ENCODE peak calls at places on chromosomes 13 and 19, in eight cellular contexts. One of them, this sample, is unnamed.

GRCh38 chr13:85503797-85504196 is 295.4 kb downstream of the SLITRK6 start:
- DNase-seq in lower lobe of right lung: no peak
- DNase-seq in GM23248: no peak
- DNase-seq in Panc1: no peak
- DNase-seq in upper lobe of right lung: no peak
- DNase-seq in effector memory CD4-positive, alpha-beta T cell: no peak
- DNase-seq in heart right ventricle: no peak
- DNase-seq in RWPE2: no peak
- DNase-seq in this sample: peak; percentile 47

GRCh38 chr19:44303976-44304568 is 753 bp downstream of the ZNF235 start:
- DNase-seq in lower lobe of right lung: no peak
- DNase-seq in GM23248: peak; percentile 77
- DNase-seq in Panc1: no peak
- DNase-seq in upper lobe of right lung: no peak
- DNase-seq in effector memory CD4-positive, alpha-beta T cell: no peak
- DNase-seq in heart right ventricle: no peak
- DNase-seq in RWPE2: no peak
- DNase-seq in this sample: peak; percentile 18

GRCh38 chr13:23949200-23949599 is 51.9 kb upstream of the C1QTNF9B start:
- DNase-seq in lower lobe of right lung: no peak
- DNase-seq in GM23248: no peak
- DNase-seq in Panc1: no peak
- DNase-seq in upper lobe of right lung: no peak
- DNase-seq in effector memory CD4-positive, alpha-beta T cell: no peak
- DNase-seq in heart right ventricle: no peak
- DNase-seq in RWPE2: no peak
- DNase-seq in this sample: no peak

GRCh38 chr13:32883501-32883900 is 132.7 kb upstream of the KL start:
- DNase-seq in lower lobe of right lung: no peak
- DNase-seq in GM23248: peak; percentile 57
- DNase-seq in Panc1: no peak
- DNase-seq in upper lobe of right lung: no peak
- DNase-seq in effector memory CD4-positive, alpha-beta T cell: no peak
- DNase-seq in heart right ventricle: no peak
- DNase-seq in RWPE2: no peak
- DNase-seq in this sample: no peak

GRCh38 chr19:8575467-8575997 is 1.7 kb downstream of the MYO1F start:
- DNase-seq in lower lobe of right lung: no peak
- DNase-seq in GM23248: peak; percentile 65
- DNase-seq in Panc1: no peak
- DNase-seq in upper lobe of right lung: no peak
- DNase-seq in effector memory CD4-positive, alpha-beta T cell: peak; percentile 48
- DNase-seq in heart right ventricle: no peak
- DNase-seq in RWPE2: no peak
- DNase-seq in this sample: peak; percentile 12

GRCh38 chr13:22271963-22272362 is 601.1 kb downstream of the FGF9 start:
- DNase-seq in lower lobe of right lung: no peak
- DNase-seq in GM23248: no peak
- DNase-seq in Panc1: no peak
- DNase-seq in upper lobe of right lung: no peak
- DNase-seq in effector memory CD4-positive, alpha-beta T cell: no peak
- DNase-seq in heart right ventricle: no peak
- DNase-seq in RWPE2: no peak
- DNase-seq in this sample: no peak

GRCh38 chr19:23507441-23507840 is 112.2 kb upstream of the ZNF91 start:
- DNase-seq in lower lobe of right lung: no peak
- DNase-seq in GM23248: no peak
- DNase-seq in Panc1: no peak
- DNase-seq in upper lobe of right lung: no peak
- DNase-seq in effector memory CD4-positive, alpha-beta T cell: no peak
- DNase-seq in heart right ventricle: no peak
- DNase-seq in RWPE2: no peak
- DNase-seq in this sample: no peak

GRCh38 chr19:41998246-41999020 is 4.4 kb upstream of the ATP1A3 start:
- DNase-seq in lower lobe of right lung: no peak
- DNase-seq in GM23248: peak; percentile 86
- DNase-seq in Panc1: no peak
- DNase-seq in upper lobe of right lung: no peak
- DNase-seq in effector memory CD4-positive, alpha-beta T cell: no peak
- DNase-seq in heart right ventricle: no peak
- DNase-seq in RWPE2: no peak
- DNase-seq in this sample: peak; percentile 10

GRCh38 chr13:24865158-24865557 is 101.2 kb downstream of the RNF17 start:
- DNase-seq in lower lobe of right lung: no peak
- DNase-seq in GM23248: peak; percentile 48
- DNase-seq in Panc1: no peak
- DNase-seq in upper lobe of right lung: no peak
- DNase-seq in effector memory CD4-positive, alpha-beta T cell: no peak
- DNase-seq in heart right ventricle: no peak
- DNase-seq in RWPE2: no peak
- DNase-seq in this sample: peak; percentile 21

GRCh38 chr13:75330770-75331169 is 151.2 kb downstream of the TBC1D4 start:
- DNase-seq in lower lobe of right lung: no peak
- DNase-seq in GM23248: no peak
- DNase-seq in Panc1: no peak
- DNase-seq in upper lobe of right lung: no peak
- DNase-seq in effector memory CD4-positive, alpha-beta T cell: no peak
- DNase-seq in heart right ventricle: no peak
- DNase-seq in RWPE2: no peak
- DNase-seq in this sample: no peak

GRCh38 chr13:52961196-52961845 is 67.3 kb upstream of the OLFM4 start:
- DNase-seq in lower lobe of right lung: no peak
- DNase-seq in GM23248: no peak
- DNase-seq in Panc1: no peak
- DNase-seq in upper lobe of right lung: no peak
- DNase-seq in effector memory CD4-positive, alpha-beta T cell: no peak
- DNase-seq in heart right ventricle: no peak
- DNase-seq in RWPE2: no peak
- DNase-seq in this sample: no peak

DNA sequence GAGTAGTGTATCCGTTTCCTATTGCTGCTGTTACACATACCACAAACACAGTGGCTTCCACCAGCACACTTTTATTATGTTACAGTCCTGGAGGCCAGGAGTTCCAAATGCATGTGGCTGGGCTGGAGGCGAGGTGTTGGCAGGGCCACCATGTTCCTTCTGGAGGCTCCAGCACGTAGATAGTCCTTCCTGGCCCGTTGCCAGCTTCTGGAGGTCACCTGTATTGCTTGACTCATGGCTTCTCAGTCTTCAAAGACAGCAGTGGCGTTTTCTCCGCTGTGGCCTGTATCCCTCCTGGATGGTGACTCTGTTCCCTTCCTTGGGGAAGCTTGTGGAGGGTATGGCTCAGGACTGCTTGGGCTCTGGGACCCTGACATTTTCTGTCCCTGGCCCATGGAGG is 15.2 kb downstream of the ZNF473 start:
- DNase-seq in lower lobe of right lung: no peak
- DNase-seq in GM23248: no peak
- DNase-seq in Panc1: no peak
- DNase-seq in upper lobe of right lung: no peak
- DNase-seq in effector memory CD4-positive, alpha-beta T cell: no peak
- DNase-seq in heart right ventricle: no peak
- DNase-seq in RWPE2: no peak
- DNase-seq in this sample: no peak
- H3K36me3 ChIP-seq in lower lobe of right lung: peaks cover 91% of the 10 kb centered on the region
- H3K36me3 ChIP-seq in GM23248: peaks cover 45% of the 10 kb centered on the region
- H3K36me3 ChIP-seq in Panc1: peaks cover 19% of the 10 kb centered on the region
- H3K36me3 ChIP-seq in upper lobe of right lung: peaks cover 74% of the 10 kb centered on the region
- H3K36me3 ChIP-seq in effector memory CD4-positive, alpha-beta T cell: peaks cover 75% of the 10 kb centered on the region
- H3K36me3 ChIP-seq in heart right ventricle: peaks cover 18% of the 10 kb centered on the region
- H3K36me3 ChIP-seq in RWPE2: peaks cover 88% of the 10 kb centered on the region
- H3K36me3 ChIP-seq in this sample: peaks cover 44% of the 10 kb centered on the region

DNA sequence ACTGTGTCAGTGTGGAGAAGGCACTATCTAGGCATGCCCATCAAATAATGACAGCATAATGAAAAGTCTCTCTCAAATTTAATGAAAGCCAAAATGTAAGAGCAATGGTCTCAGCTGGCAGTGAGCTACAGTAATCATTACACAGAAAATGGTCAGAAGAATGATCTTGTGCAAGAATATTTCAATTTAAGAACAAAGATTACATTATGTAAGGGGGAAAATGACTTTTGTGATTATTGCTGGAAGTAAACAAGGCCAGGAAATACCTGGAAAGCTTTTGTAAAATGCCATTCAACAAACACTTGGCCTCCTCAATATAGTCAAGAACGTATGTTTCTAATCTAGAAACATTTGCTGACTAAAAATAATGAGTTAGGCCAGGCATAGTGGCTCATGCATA is 89.1 kb downstream of the CAB39L start:
- DNase-seq in lower lobe of right lung: no peak
- DNase-seq in GM23248: peak; percentile 8
- DNase-seq in Panc1: no peak
- DNase-seq in upper lobe of right lung: no peak
- DNase-seq in effector memory CD4-positive, alpha-beta T cell: no peak
- DNase-seq in heart right ventricle: no peak
- DNase-seq in RWPE2: no peak
- DNase-seq in this sample: no peak
- H3K4me3 ChIP-seq in lower lobe of right lung: no peak overlapping the region
- H3K4me3 ChIP-seq in GM23248: no peak overlapping the region
- H3K4me3 ChIP-seq in Panc1: no peak overlapping the region
- H3K4me3 ChIP-seq in upper lobe of right lung: no peak overlapping the region
- H3K4me3 ChIP-seq in effector memory CD4-positive, alpha-beta T cell: no peak overlapping the region
- H3K4me3 ChIP-seq in heart right ventricle: no peak overlapping the region
- H3K4me3 ChIP-seq in RWPE2: no peak overlapping the region
- H3K4me3 ChIP-seq in this sample: no peak overlapping the region

GRCh38 chr19:46732172-46732938 is 13.5 kb upstream of the FKRP start:
- DNase-seq in lower lobe of right lung: no peak
- DNase-seq in GM23248: no peak
- DNase-seq in Panc1: no peak
- DNase-seq in upper lobe of right lung: peak; percentile 57
- DNase-seq in effector memory CD4-positive, alpha-beta T cell: no peak
- DNase-seq in heart right ventricle: no peak
- DNase-seq in RWPE2: no peak
- DNase-seq in this sample: no peak
- H3K36me3 ChIP-seq in lower lobe of right lung: peaks cover 100% of the 10 kb centered on the region
- H3K36me3 ChIP-seq in GM23248: peaks cover 5% of the 10 kb centered on the region
- H3K36me3 ChIP-seq in Panc1: peaks cover 3% of the 10 kb centered on the region
- H3K36me3 ChIP-seq in upper lobe of right lung: peaks cover 84% of the 10 kb centered on the region
- H3K36me3 ChIP-seq in effector memory CD4-positive, alpha-beta T cell: peaks cover 70% of the 10 kb centered on the region
- H3K36me3 ChIP-seq in heart right ventricle: peaks cover 6% of the 10 kb centered on the region
- H3K36me3 ChIP-seq in RWPE2: peaks cover 96% of the 10 kb centered on the region
- H3K36me3 ChIP-seq in this sample: peaks cover 51% of the 10 kb centered on the region

GRCh38 chr13:99689955-99690354 is 188.7 kb downstream of the TM9SF2 start:
- DNase-seq in lower lobe of right lung: no peak
- DNase-seq in GM23248: no peak
- DNase-seq in Panc1: no peak
- DNase-seq in upper lobe of right lung: no peak
- DNase-seq in effector memory CD4-positive, alpha-beta T cell: no peak
- DNase-seq in heart right ventricle: no peak
- DNase-seq in RWPE2: no peak
- DNase-seq in this sample: no peak

GRCh38 chr13:99691552-99691951 is 190.3 kb downstream of the TM9SF2 start:
- DNase-seq in lower lobe of right lung: no peak
- DNase-seq in GM23248: no peak
- DNase-seq in Panc1: no peak
- DNase-seq in upper lobe of right lung: no peak
- DNase-seq in effector memory CD4-positive, alpha-beta T cell: no peak
- DNase-seq in heart right ventricle: no peak
- DNase-seq in RWPE2: no peak
- DNase-seq in this sample: no peak

GRCh38 chr13:99688776-99689175 is 187.5 kb downstream of the TM9SF2 start:
- DNase-seq in lower lobe of right lung: no peak
- DNase-seq in GM23248: no peak
- DNase-seq in Panc1: no peak
- DNase-seq in upper lobe of right lung: no peak
- DNase-seq in effector memory CD4-positive, alpha-beta T cell: no peak
- DNase-seq in heart right ventricle: no peak
- DNase-seq in RWPE2: no peak
- DNase-seq in this sample: no peak

GRCh38 chr13:99692854-99693253 is 191.6 kb downstream of the TM9SF2 start:
- DNase-seq in lower lobe of right lung: no peak
- DNase-seq in GM23248: no peak
- DNase-seq in Panc1: no peak
- DNase-seq in upper lobe of right lung: no peak
- DNase-seq in effector memory CD4-positive, alpha-beta T cell: no peak
- DNase-seq in heart right ventricle: no peak
- DNase-seq in RWPE2: no peak
- DNase-seq in this sample: no peak

DNA sequence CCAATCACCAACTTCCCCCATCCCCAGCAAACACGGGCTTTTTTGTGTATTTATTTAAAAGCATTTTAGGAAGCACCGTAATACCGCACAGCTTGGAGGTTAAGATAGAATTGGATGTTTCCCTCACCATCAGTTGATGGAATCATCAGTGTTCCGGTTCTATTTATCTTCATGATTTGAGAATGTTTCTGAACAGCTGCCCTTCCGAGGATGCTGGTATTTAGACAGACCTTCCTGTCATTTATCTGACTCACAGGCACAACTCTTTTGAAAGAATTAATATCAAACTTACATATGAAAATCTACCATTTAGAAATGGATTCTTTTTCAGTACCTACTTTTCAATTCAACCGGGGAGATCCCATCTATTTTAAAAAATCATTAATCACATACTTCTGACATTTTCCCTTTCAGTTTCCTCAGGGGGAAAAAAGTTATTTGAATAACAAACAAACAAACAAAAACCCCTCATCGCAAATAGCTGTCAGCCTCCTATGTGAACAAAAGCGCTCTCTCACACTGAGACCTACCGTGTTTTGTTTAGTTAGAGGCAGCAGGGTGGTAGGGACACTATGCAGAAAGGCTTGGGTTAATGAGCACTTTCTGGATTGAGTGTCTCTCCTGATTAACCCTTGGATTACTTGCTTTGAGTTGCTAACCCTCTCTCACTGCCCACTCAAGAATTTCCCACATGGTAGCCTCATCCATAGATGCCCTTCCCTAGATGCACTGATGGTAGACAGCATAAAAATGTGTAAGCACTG is 189.3 kb downstream of the TM9SF2 start:
- DNase-seq in lower lobe of right lung: no peak
- DNase-seq in GM23248: no peak
- DNase-seq in Panc1: no peak
- DNase-seq in upper lobe of right lung: no peak
- DNase-seq in effector memory CD4-positive, alpha-beta T cell: no peak
- DNase-seq in heart right ventricle: no peak
- DNase-seq in RWPE2: no peak
- DNase-seq in this sample: no peak
- H3K4me3 ChIP-seq in lower lobe of right lung: no peak overlapping the region
- H3K4me3 ChIP-seq in GM23248: no peak overlapping the region
- H3K4me3 ChIP-seq in Panc1: no peak overlapping the region
- H3K4me3 ChIP-seq in upper lobe of right lung: no peak overlapping the region
- H3K4me3 ChIP-seq in effector memory CD4-positive, alpha-beta T cell: no peak overlapping the region
- H3K4me3 ChIP-seq in heart right ventricle: no peak overlapping the region
- H3K4me3 ChIP-seq in RWPE2: no peak overlapping the region
- H3K4me3 ChIP-seq in this sample: no peak overlapping the region